ENCODE peak calls at places on chromosomes 6 and 20, in eight cellular contexts. S is stimulated activated CD8-positive, alpha-beta memory T cell treated with anti-CD3 and anti-CD28 coated beads, Interleukin-15, amount 100 ng/mL, for 24 hours; W is EL; M is breast epithelium; K is HT1080; I is iris pigment epithelial cell; R is T-helper 2 cell; J is amniotic stem cell. F is an unnamed sample.

GRCh38 chr6:138107752-138108592 is 753 bp upstream of the PERP start:
- DNase-seq in S (no peak), W (no peak), M (no peak), K (no peak), I (no peak), R (no peak), J (no peak), F (no peak)

GRCh38 chr6:118283759-118284158 is 264.3 kb upstream of the PLN start:
- DNase-seq in S (no peak), W (peak), M (no peak), K (peak), I (peak), R (peak), J (peak), F (no peak)

GRCh38 chr20:24721891-24722530 is 227.1 kb upstream of the CST7 start:
- DNase-seq in S (no peak), W (no peak), M (no peak), K (no peak), I (no peak), R (no peak), J (no peak), F (no peak)

GRCh38 chr6:170268216-170269129 is 22.4 kb downstream of the DLL1 start:
- DNase-seq in S (no peak), W (no peak), M (no peak), K (no peak), I (no peak), R (no peak), J (no peak), F (no peak)

GRCh38 chr20:45518282-45518681 is 2.9 kb upstream of the SPINT3 start:
- DNase-seq in S (no peak), W (no peak), M (no peak), K (peak), I (no peak), R (no peak), J (no peak), F (no peak)

GRCh38 chr20:22374066-22374465 is 210.3 kb downstream of the FOXA2 start:
- DNase-seq in S (no peak), W (no peak), M (no peak), K (no peak), I (no peak), R (no peak), J (no peak), F (no peak)

GRCh38 chr6:13523826-13524622 is 36.6 kb upstream of the GFOD1 start:
- DNase-seq in S (no peak), W (no peak), M (no peak), K (no peak), I (no peak), R (no peak), J (no peak), F (no peak)

GRCh38 chr6:170130771-170131241 is 160.1 kb downstream of the DLL1 start:
- DNase-seq in S (no peak), W (no peak), M (no peak), K (no peak), I (no peak), R (no peak), J (no peak), F (no peak)

GRCh38 chr6:4957521-4958231 is 46.2 kb downstream of the RPP40 start:
- DNase-seq in S (no peak), W (peak), M (no peak), K (no peak), I (no peak), R (no peak), J (no peak), F (no peak)

GRCh38 chr6:170038717-170039116 is 252.2 kb downstream of the DLL1 start:
- DNase-seq in S (no peak), W (no peak), M (peak), K (no peak), I (no peak), R (no peak), J (no peak), F (no peak)

GRCh38 chr6:150369408-150369807 is 596 bp downstream of the IYD start:
- DNase-seq in S (no peak), W (no peak), M (no peak), K (no peak), I (no peak), R (no peak), J (no peak), F (no peak)